ENCODE peak calls at places on chromosomes 12 and 14, in ten cellular contexts. F is CD8-positive, alpha-beta memory T cell; P is HepG2; W is IMR-90; R is left ventricle myocardium inferior; K is NB4; U is choroid plexus epithelial cell; I is fibroblast of villous mesenchyme; G is AG09309; T is fibroblast of mammary gland. Y is an unnamed sample.

GRCh38 chr12:12266389-12266872 is 413 bp downstream of the LRP6 start:
- DNase-seq in P (no peak), I (no peak), F (no peak), W (no peak), K (no peak), R (peak), T (no peak), G (no peak), U (no peak), Y (peak)

GRCh38 chr14:20624495-20625070 is 16.9 kb downstream of the OR6S1 start:
- DNase-seq in G (no peak), R (peak), P (no peak), T (peak), F (no peak), U (peak), K (peak), I (peak), W (peak), Y (peak)

GRCh38 chr14:65478596-65478995 is 66.1 kb downstream of the FUT8 start:
- DNase-seq in P (no peak), I (peak), W (peak), K (no peak), G (peak), T (peak), U (peak), F (no peak), R (no peak), Y (peak)

GRCh38 chr12:15796493-15797141 is 7.4 kb upstream of the EPS8 start:
- DNase-seq in T (peak), F (no peak), K (no peak), W (peak), R (no peak), I (no peak), U (no peak), P (peak), G (no peak), Y (peak)

GRCh38 chr14:104136472-104137296 is 1.7 kb upstream of the KIF26A start:
- DNase-seq in G (no peak), T (no peak), W (no peak), I (no peak), U (no peak), R (peak), K (no peak), F (no peak), P (no peak), Y (no peak)

GRCh38 chr12:1282670-1283361 is 291.8 kb downstream of the ERC1 start:
- DNase-seq in R (peak), T (peak), G (peak), I (peak), F (no peak), W (peak), U (peak), K (no peak), P (no peak), Y (no peak)

GRCh38 chr12:83823386-83824045 is 1089.1 kb downstream of the SLC6A15 start:
- DNase-seq in I (no peak), U (peak), K (peak), R (no peak), G (no peak), W (no peak), P (peak), F (no peak), T (peak), Y (peak)

GRCh38 chr14:77882098-77882497 is 82.2 kb downstream of the ADCK1 start:
- DNase-seq in P (no peak), R (peak), I (no peak), F (no peak), T (no peak), K (no peak), W (no peak), G (no peak), U (no peak), Y (peak)

GRCh38 chr14:21476526-21476924 is 234 bp downstream of the RAB2B start:
- DNase-seq in U (peak), G (no peak), P (peak), F (peak), I (peak), K (no peak), T (no peak), R (peak), W (no peak), Y (peak)

GRCh38 chr14:93683241-93683640 is 105.0 kb downstream of the PRIMA1 start:
- DNase-seq in W (no peak), R (no peak), G (no peak), I (no peak), K (peak), P (no peak), F (no peak), U (peak), T (peak), Y (peak)

GRCh38 chr12:52025301-52026172 is 18.8 kb downstream of the TAMALIN start:
- DNase-seq in T (peak), W (peak), K (peak), F (peak), I (peak), R (peak), P (peak), G (no peak), U (peak), Y (peak)
- H3K4me3 ChIP-seq in T (peak), W (peak), K (peak), F (peak), I (peak), R (peak), P (peak), G (peak), U (peak), Y (peak)

GRCh38 chr14:75174066-75174465 is 2.3 kb downstream of the TMED10 start:
- DNase-seq in P (no peak), F (no peak), I (no peak), K (no peak), W (no peak), G (no peak), R (no peak), T (no peak), U (no peak), Y (no peak)
- H3K4me3 ChIP-seq in P (peak), F (no peak), I (peak), K (peak), W (no peak), G (no peak), R (peak), T (no peak), U (no peak), Y (no peak)

DNA sequence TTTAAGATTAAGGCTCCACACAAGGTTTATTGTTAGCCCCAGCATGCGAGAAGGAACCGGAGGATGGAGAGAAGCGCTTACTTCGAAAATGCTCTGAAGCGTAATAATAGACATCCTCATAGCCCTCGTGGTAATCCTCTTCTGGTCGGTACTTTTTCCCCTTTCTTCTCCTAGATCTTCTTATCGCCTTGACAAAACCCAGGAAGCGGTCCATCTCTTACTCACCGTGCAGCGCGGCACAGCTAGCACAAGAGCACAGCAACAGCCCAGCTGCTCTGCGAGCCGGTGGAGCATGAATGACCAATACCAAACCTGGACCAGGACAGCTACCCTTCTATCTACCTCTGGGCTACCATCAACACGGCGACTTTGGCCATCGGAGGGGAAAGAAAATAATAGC is 125.1 kb upstream of the GRIP1 start:
- DNase-seq in K (no peak), I (no peak), G (no peak), F (no peak), R (no peak), U (peak), P (no peak), T (no peak), W (no peak), Y (no peak)
- H3K4me3 ChIP-seq in K (no peak), I (no peak), G (no peak), F (no peak), R (no peak), U (no peak), P (no peak), T (no peak), W (no peak), Y (no peak)

GRCh38 chr12:50220357-50221061 is 53.3 kb upstream of the CERS5 start:
- DNase-seq in W (peak), K (peak), I (peak), T (peak), R (no peak), F (no peak), U (peak), P (no peak), G (peak), Y (no peak)
- H3K4me3 ChIP-seq in W (peak), K (peak), I (peak), T (peak), R (peak), F (peak), U (peak), P (no peak), G (peak), Y (no peak)

GRCh38 chr12:57135487-57135886 is 7.2 kb downstream of the LRP1 start:
- DNase-seq in U (peak), G (no peak), P (no peak), W (peak), K (no peak), T (peak), F (no peak), R (peak), I (peak), Y (no peak)
- H3K4me3 ChIP-seq in U (no peak), G (peak), P (no peak), W (no peak), K (no peak), T (peak), F (no peak), R (peak), I (peak), Y (no peak)

DNA sequence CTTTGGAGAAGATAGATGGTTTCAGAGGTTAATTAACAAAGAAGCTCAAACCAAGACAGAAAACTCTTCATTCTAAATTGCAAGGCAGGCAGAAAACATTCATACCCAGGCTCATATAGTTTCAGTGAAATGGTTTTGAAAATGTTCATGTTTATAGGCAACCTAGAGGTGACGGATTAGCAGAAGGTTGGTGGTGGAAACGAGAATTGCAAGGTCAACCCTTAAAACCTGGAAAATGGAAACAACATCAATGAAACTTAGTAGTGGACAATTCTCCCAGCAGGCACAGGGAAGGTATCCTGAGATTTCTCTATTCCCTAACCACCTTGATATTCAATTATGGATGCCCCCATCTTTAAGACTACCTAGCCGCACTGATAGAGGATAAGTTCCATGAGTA is 965 bp downstream of the CD163 start:
- DNase-seq in P (no peak), R (no peak), G (no peak), W (no peak), U (no peak), I (no peak), K (no peak), F (no peak), T (no peak), Y (no peak)
- H3K4me3 ChIP-seq in P (no peak), R (peak), G (no peak), W (no peak), U (no peak), I (no peak), K (no peak), F (no peak), T (no peak), Y (no peak)